ENCODE peak calls at places on chromosomes 13 and 19, in six cellular contexts. M is GM12878, A is NT2/D1, V is HepG2, I is K562, U is H1. R is an unnamed sample.

GRCh38 chr13:33274264-33274663 is 11.3 kb downstream of the STARD13 start:
- DNase-seq in A (no peak), M (no peak), I (no peak), V (no peak), U (no peak), R (no peak)

GRCh38 chr13:35724480-35724879 is 248.0 kb upstream of the MAB21L1 start:
- DNase-seq in A (no peak), I (no peak), U (no peak), V (no peak), M (no peak), R (no peak)

GRCh38 chr13:34161829-34162544 is 344.0 kb downstream of the RFC3 start:
- DNase-seq in U (no peak), I (no peak), V (peak), A (no peak), M (no peak), R (no peak)

GRCh38 chr19:13483215-13483614 is 23.1 kb downstream of the CACNA1A start:
- DNase-seq in U (no peak), I (peak), M (no peak), A (no peak), V (no peak), R (peak)

GRCh38 chr19:30602661-30603322 is 230.6 kb downstream of the ZNF536 start:
- DNase-seq in V (no peak), I (no peak), U (no peak), M (no peak), A (no peak), R (no peak)

GRCh38 chr13:40341086-40341471 is 325.4 kb downstream of the FOXO1 start:
- DNase-seq in I (no peak), U (no peak), V (no peak), A (no peak), M (no peak), R (no peak)

GRCh38 chr19:40592170-40592569 is 9.0 kb upstream of the LTBP4 start:
- DNase-seq in U (no peak), V (peak), I (peak), M (no peak), A (no peak), R (no peak)

GRCh38 chr19:38264486-38265212 is at the start of gene SPINT2:
- DNase-seq in U (peak), I (no peak), V (no peak), M (no peak), A (no peak), R (peak)

GRCh38 chr13:113907637-113908617 is 44.1 kb upstream of the GAS6 start:
- DNase-seq in U (no peak), M (no peak), I (no peak), V (no peak), A (no peak), R (no peak)

GRCh38 chr19:5553892-5554291 is 13.9 kb downstream of the TINCR start:
- DNase-seq in U (no peak), M (no peak), A (no peak), V (no peak), I (no peak), R (no peak)

GRCh38 chr13:95455782-95456181 is 96.7 kb upstream of the CLDN10 start:
- DNase-seq in U (no peak), I (no peak), M (no peak), V (no peak), A (no peak), R (no peak)

GRCh38 chr19:15563325-15563794 is 51.7 kb upstream of the CYP4F8 start:
- DNase-seq in V (peak), I (peak), M (no peak), U (no peak), A (no peak), R (no peak)

GRCh38 chr19:18915639-18916038 is 3.5 kb downstream of the COPE start:
- DNase-seq in U (no peak), A (no peak), I (no peak), V (peak), M (no peak), R (peak)

GRCh38 chr19:11164879-11165406 is 9.4 kb upstream of the SPC24 start:
- DNase-seq in V (no peak), U (no peak), I (no peak), M (no peak), A (no peak), R (no peak)

GRCh38 chr19:54096642-54097106 is 3.9 kb downstream of the OSCAR start:
- DNase-seq in V (no peak), A (no peak), M (no peak), I (peak), U (no peak), R (peak)

GRCh38 chr13:29861694-29862110 is 11.3 kb upstream of the UBL3 start:
- DNase-seq in A (no peak), U (no peak), V (peak), I (no peak), M (no peak), R (no peak)

GRCh38 chr13:26048745-26049144 is 3.1 kb downstream of the SHISA2 start:
- DNase-seq in U (no peak), V (no peak), I (no peak), A (no peak), M (no peak), R (no peak)

GRCh38 chr19:35202722-35203674 is 25.5 kb downstream of the FAM187B start:
- DNase-seq in V (no peak), I (no peak), A (peak), U (peak), M (no peak), R (no peak)

GRCh38 chr13:33958964-33959363 is 141.0 kb downstream of the RFC3 start:
- DNase-seq in I (no peak), V (no peak), A (no peak), M (peak), U (no peak), R (no peak)

GRCh38 chr13:99269627-99270252 is 11.6 kb upstream of the GPR18 start:
- DNase-seq in U (no peak), I (no peak), A (no peak), M (no peak), V (peak), R (peak)

GRCh38 chr13:27293051-27293691 is 22.5 kb downstream of the RASL11A start:
- DNase-seq in U (no peak), M (no peak), A (no peak), I (no peak), V (no peak), R (no peak)

GRCh38 chr13:32407854-32408253 is 20.1 kb downstream of the N4BP2L1 start:
- DNase-seq in U (no peak), M (no peak), A (no peak), I (no peak), V (no peak), R (no peak)

GRCh38 chr19:56014765-56015164 is 28.2 kb downstream of the NLRP5 start:
- DNase-seq in M (no peak), V (no peak), A (no peak), I (no peak), U (no peak), R (no peak)

GRCh38 chr13:107348931-107349330 is 781.0 kb upstream of the ARGLU1 start:
- DNase-seq in V (no peak), I (no peak), U (no peak), A (no peak), M (no peak), R (no peak)

GRCh38 chr13:49086711-49087110 is 111.0 kb downstream of the FNDC3A start:
- DNase-seq in U (no peak), I (no peak), A (no peak), V (no peak), M (no peak), R (peak)

GRCh38 chr19:6723108-6723618 is 2.7 kb upstream of the C3 start:
- DNase-seq in I (no peak), A (no peak), V (peak), M (no peak), U (no peak), R (no peak)

GRCh38 chr19:39032164-39032918 is at the start of gene FBXO27:
- DNase-seq in A (no peak), V (no peak), M (no peak), U (no peak), I (peak), R (peak)

GRCh38 chr13:104043184-104043583 is 977.0 kb upstream of the SLC10A2 start:
- DNase-seq in U (no peak), I (no peak), V (no peak), A (no peak), M (no peak), R (no peak)
- TF ChIP-seq ZNF274 in U (no peak), I (no peak), V (no peak), A (no peak), M (no peak), R (no peak)

DNA sequence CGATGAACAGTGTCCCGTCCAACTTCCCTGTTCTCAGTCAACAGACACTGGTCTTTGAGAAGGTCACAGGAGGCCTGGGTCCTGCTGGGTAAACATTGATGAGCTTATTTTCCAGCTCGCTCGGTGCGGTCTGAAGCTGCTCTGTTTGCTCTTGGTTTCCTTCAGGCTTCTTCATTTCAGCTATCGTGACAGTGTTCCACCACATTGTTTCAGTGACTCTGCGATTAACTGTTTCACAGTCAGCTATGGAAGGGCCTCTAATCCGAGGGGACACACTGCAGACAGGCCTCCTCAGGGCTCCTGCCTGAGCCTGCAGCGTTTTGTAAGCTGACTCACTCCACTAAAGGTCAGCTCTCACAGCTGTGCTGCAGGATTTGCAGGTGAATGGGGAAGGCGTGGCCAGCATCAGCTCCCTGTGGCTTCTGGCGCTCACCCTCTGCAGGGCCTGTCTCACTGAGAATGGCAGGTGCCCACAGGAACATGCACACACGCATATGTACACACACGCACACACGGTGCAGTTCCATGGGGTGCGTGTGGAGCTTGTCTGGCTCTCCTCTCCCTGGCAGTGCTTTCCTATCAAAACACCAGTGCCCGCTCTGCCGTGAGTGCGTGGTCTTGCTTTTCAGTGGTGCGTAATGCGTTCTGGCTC is 62.9 kb upstream of the MCF2L start:
- DNase-seq in M (no peak), V (peak), A (peak), U (peak), I (no peak), R (no peak)
- TF ChIP-seq ZNF274 in M (no peak), V (peak), A (no peak), U (no peak), I (no peak), R (no peak)

DNA sequence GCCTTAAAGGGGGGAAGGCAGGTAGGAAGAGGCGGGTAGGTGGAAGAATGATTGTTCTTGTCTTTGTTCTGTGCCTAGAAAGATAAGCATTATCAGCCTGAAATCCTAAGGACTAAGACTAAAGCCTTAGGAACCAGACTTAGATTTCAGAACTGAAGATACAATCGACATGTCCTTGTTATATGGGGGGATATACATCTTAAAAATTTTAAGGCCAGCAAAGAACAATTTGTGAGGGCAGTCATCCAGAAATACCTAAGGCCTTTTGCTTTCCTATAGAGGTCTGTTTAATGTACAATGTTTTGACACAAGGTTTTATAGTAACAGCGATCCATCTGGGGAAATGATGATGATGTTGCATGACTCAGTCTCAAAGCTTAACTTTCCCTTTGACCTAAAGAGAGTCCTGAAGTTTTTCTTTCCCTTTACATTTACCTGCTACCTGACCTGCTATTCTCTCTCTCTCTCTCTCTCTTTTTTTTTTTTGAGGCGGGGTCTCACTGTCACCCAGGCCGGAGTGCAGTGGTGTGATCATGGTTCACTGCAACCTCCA is 20.2 kb upstream of the CEACAM6 start:
- DNase-seq in A (no peak), M (no peak), I (no peak), V (no peak), U (no peak), R (no peak)
- TF ChIP-seq ZNF274 in A (no peak), M (no peak), I (no peak), V (no peak), U (no peak), R (no peak)

DNA sequence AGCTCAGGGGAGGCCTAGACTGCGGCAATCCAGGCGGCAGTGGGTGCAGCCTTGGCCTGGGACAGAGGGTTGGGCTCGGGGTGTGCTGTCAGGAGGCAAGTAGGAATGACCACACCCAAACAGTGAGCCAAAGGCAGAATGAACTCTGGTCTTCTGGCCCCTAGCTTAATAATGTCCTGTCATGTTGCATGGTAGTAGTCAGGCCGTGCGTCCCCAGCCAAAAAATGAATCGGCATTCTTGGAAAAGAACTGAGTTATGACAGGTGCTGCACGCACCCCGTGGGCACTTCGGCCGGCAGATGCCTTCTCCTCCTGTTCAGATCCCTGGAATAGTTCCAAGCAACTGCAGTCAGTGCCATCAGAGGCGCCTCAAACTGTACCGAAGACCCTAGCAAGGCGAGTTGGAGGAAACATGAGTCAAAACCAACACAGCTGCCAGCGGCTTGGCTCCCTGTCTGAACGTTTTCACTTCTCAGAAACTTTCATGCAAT is 55.9 kb downstream of the ATP7B start:
- DNase-seq in A (no peak), I (peak), M (no peak), V (no peak), U (no peak), R (no peak)
- TF ChIP-seq ZNF274 in A (no peak), I (no peak), M (no peak), V (no peak), U (no peak), R (no peak)

DNA sequence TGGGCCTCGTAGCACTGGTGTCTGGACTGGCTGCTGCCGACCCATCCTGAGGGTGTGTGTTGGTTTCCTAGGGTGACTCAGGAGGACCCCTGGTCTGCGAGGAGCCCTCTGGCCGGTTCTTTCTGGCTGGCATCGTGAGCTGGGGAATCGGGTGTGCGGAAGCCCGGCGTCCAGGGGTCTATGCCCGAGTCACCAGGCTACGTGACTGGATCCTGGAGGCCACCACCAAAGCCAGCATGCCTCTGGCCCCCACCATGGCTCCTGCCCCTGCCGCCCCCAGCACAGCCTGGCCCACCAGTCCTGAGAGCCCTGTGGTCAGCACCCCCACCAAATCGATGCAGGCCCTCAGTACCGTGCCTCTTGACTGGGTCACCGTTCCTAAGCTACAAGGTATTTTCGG is 13.8 kb downstream of the TIMM13 start:
- DNase-seq in A (no peak), V (no peak), U (no peak), M (no peak), I (no peak), R (no peak)
- TF ChIP-seq ZNF274 in A (no peak), V (no peak), U (no peak), M (no peak), I (no peak), R (no peak)

GRCh38 chr13:21079761-21080730 is 18.7 kb upstream of the LATS2 start:
- DNase-seq in A (no peak), I (no peak), U (no peak), V (peak), M (no peak), R (no peak)
- TF ChIP-seq ZNF274 in A (no peak), I (no peak), U (no peak), V (no peak), M (no peak), R (no peak)

R was measured in HCT116.